ENCODE peak calls at places on chromosomes 4 and X, in four cellular contexts. A is IMR-90, Q is A549, O is HepG2. X is an unnamed sample.

GRCh38 chrX:97446298-97446882 is 562.7 kb downstream of the RPA4 start:
- DNase-seq in A (no peak), Q (no peak), O (no peak), X (no peak)

GRCh38 chrX:15843960-15844359 is 10.7 kb downstream of the AP1S2 start:
- DNase-seq in A (no peak), Q (no peak), O (no peak), X (no peak)

GRCh38 chr4:654526-654845 is 19.6 kb downstream of the ATP5ME start:
- DNase-seq in A (no peak), Q (no peak), O (no peak), X (no peak)

GRCh38 chr4:5707366-5708133 is 809 bp downstream of the EVC2 start:
- DNase-seq in A (no peak), Q (no peak), O (no peak), X (no peak)

GRCh38 chrX:132257116-132257515 is 37.9 kb upstream of the RAP2C start:
- DNase-seq in A (peak), Q (no peak), O (no peak), X (no peak)

GRCh38 chr4:7872264-7872771 is 67.3 kb downstream of the AFAP1 start:
- DNase-seq in A (peak), Q (peak), O (no peak), X (no peak)

GRCh38 chrX:88024022-88024421 is 506.4 kb downstream of the KLHL4 start:
- DNase-seq in A (no peak), Q (no peak), O (no peak), X (no peak)

GRCh38 chr4:17502764-17503163 is 9.1 kb downstream of the QDPR start:
- DNase-seq in A (peak), Q (no peak), O (no peak), X (no peak)

GRCh38 chr4:143701365-143701764 is 890 bp upstream of the FREM3 start:
- DNase-seq in A (no peak), Q (no peak), O (no peak), X (no peak)

GRCh38 chrX:39984191-39984956 is 113.4 kb downstream of the BCOR start:
- DNase-seq in A (peak), Q (no peak), O (no peak), X (peak)

GRCh38 chr4:65344278-65344825 is 325.9 kb downstream of the EPHA5 start:
- DNase-seq in A (no peak), Q (no peak), O (no peak), X (no peak)

GRCh38 chr4:80336582-80336981 is 1.1 kb downstream of the CFAP299 start:
- DNase-seq in A (peak), Q (peak), O (peak), X (peak)

GRCh38 chr4:187883836-187884235 is 111.7 kb upstream of the ZFP42 start:
- DNase-seq in A (no peak), Q (no peak), O (no peak), X (no peak)

GRCh38 chrX:39477438-39478120 is 620.2 kb downstream of the BCOR start:
- DNase-seq in A (no peak), Q (no peak), O (no peak), X (peak)

GRCh38 chr4:16824278-16824806 is 74.1 kb downstream of the LDB2 start:
- DNase-seq in A (no peak), Q (no peak), O (peak), X (no peak)

GRCh38 chr4:157004279-157005161 is 32.9 kb upstream of the PDGFC start:
- DNase-seq in A (no peak), Q (no peak), O (no peak), X (no peak)

GRCh38 chr4:45693746-45694145 is 430.1 kb downstream of the GABRG1 start:
- DNase-seq in A (no peak), Q (no peak), O (peak), X (peak)

GRCh38 chr4:38302910-38303309 is 342.7 kb downstream of the PTTG2 start:
- DNase-seq in A (no peak), Q (no peak), O (no peak), X (no peak)

GRCh38 chrX:107775000-107775733 is 420 bp downstream of the TSC22D3 start:
- DNase-seq in A (no peak), Q (no peak), O (no peak), X (no peak)

GRCh38 chr4:101345271-101345595 is 2.1 kb downstream of the PPP3CA start:
- DNase-seq in A (peak), Q (no peak), O (no peak), X (no peak)
- TF ChIP-seq MAZ in A (no peak), Q (no peak), O (no peak), X (no peak)

GRCh38 chr4:75514131-75514948 is at the start of the genes RCHY1 and THAP6:
- DNase-seq in A (peak), Q (peak), O (peak), X (peak)
- TF ChIP-seq MAZ in A (peak), Q (peak), O (peak), X (peak)

DNA sequence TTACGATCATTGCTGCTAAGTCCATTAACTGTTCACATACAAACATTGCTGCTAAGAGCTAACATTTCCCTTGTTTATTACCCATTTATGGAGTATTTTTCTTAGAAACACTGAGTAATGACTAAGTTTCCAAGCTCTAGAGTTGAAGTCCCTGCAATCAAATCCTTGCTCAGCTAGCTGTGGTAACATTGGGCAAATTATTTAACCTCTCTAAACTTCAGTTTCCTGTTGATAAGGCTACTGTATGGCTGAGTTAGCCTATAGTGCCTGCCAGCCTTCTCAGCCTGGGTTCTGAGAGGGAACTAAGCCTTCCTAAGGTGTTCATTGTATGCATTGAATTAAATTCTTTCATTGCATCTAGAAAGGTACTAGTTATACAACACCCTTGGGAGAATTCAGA is 15.2 kb upstream of the SCOC start:
- DNase-seq in A (no peak), Q (no peak), O (no peak), X (no peak)
- TF ChIP-seq MAZ in A (no peak), Q (no peak), O (no peak), X (no peak)

DNA sequence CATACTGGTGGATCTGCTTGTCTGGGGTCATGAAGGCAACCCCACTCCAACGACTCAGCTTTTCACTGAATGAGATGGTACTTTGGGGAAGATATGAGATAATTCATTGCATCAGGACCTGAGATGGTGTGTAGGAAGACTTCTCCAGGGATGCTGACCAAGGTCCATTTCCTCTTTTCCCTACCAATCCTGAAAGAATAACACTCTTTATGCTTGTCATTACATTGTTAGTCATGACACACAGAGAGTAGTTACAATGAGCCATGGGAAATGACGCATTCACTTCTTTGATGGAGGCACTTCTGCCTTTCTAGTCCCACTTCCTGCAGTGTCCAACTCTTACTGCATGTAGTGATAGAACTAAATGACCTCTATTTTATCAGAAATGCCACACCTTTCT is 58.6 kb downstream of the AREG start:
- DNase-seq in A (peak), Q (no peak), O (peak), X (no peak)
- TF ChIP-seq MAZ in A (no peak), Q (no peak), O (no peak), X (no peak)

DNA sequence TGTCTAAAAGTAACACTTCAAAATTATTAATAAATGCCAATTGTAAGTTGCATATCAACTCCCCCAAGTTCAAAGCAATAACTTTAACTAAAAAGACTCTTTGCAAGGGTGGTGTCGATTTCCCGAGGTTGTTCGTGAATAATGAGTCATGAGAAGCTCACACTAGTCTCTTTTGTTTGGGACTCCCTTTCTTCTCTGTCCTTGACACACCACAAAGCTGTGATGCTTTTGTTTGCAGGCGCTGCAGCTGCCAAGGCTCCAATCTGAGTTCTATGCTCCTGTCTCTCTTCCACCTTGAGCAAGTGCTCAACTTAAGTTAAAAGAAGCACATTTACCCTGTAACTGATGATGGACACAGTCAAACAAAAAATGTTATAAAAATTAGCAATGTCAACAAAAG is 65.9 kb downstream of the FAT1 start:
- DNase-seq in A (peak), Q (no peak), O (peak), X (no peak)
- TF ChIP-seq MAZ in A (no peak), Q (no peak), O (no peak), X (no peak)

GRCh38 chr4:155249036-155249566 is 40.7 kb downstream of the NPY2R start:
- DNase-seq in A (no peak), Q (no peak), O (no peak), X (no peak)

GRCh38 chr4:155245105-155245504 is 36.7 kb downstream of the NPY2R start:
- DNase-seq in A (no peak), Q (no peak), O (no peak), X (no peak)

DNA sequence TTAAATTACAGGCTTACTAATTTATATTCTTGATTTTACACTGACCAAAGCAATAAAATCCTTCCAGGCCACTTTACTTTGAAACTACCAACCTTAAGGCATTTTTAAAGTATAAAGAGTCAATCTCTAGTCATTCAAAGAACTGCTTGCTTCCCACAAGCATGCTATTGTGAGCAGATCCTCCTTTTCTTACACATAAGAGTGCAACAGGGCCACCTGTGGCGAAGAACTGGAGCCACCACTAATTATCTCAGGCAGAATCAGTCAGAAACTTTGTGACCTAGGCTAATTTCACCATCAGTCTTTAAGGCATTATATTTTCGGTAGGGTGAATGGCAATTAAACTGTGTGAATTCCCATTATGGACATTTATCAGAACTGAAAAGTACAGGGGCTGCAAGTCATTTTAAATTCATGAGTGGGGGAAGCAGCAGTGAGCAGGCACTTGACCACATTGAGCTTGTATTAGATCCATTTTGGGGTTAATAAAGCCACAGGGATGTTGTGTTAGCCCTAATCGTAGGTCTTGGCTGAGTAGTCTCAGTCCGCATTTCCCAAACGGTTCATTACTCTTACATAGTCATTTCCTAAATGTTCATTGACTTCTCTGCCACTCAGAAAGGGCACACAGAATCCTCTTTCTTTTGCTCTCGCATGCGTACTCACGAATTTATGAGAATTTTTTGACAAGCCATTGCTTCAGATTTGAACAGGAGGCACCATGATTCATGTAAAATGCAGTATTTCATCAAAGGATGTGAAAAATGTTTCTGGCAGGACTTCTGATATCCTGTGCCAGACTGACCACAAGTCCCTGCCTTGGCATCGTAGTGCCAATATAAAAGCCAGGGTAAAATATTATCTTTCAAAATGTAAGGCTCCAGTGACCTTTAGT is 39.8 kb downstream of the NPY2R start:
- DNase-seq in A (no peak), Q (no peak), O (no peak), X (no peak)
- TF ChIP-seq MAZ in A (no peak), Q (no peak), O (no peak), X (no peak)

GRCh38 chr4:26110493-26110892 is 196.5 kb downstream of the SMIM20 start:
- DNase-seq in A (no peak), Q (no peak), O (no peak), X (no peak)
- TF ChIP-seq MAZ in A (no peak), Q (no peak), O (no peak), X (no peak)

GRCh38 chrX:154987940-154988339 is 34.6 kb downstream of the F8 start:
- DNase-seq in A (no peak), Q (no peak), O (peak), X (no peak)
- TF ChIP-seq MAZ in A (no peak), Q (no peak), O (no peak), X (no peak)

GRCh38 chr4:23754688-23755087 is 135.2 kb downstream of the PPARGC1A start:
- DNase-seq in A (no peak), Q (no peak), O (no peak), X (no peak)
- TF ChIP-seq MAZ in A (no peak), Q (no peak), O (no peak), X (no peak)

X was measured in K562.